ENCODE peak calls at places on chromosomes 3 and 15, in five cellular contexts. Z is RWPE1; V is lung microvascular endothelial cell; E is CD8-positive, alpha-beta T cell; K is cardiac muscle cell. Q is an unnamed sample.

GRCh38 chr3:131892331-131892730 is 142.5 kb downstream of the CPNE4 start:
- DNase-seq in Z (no peak), V (no peak), E (no peak), K (peak), Q (no peak)

GRCh38 chr15:100020614-100021013 is 287.4 kb upstream of the LYSMD4 start:
- DNase-seq in Z (no peak), V (no peak), E (no peak), K (no peak), Q (no peak)

GRCh38 chr15:61122624-61123375 is 106.3 kb downstream of the RORA start:
- DNase-seq in Z (no peak), V (no peak), E (no peak), K (no peak), Q (no peak)

GRCh38 chr15:69190091-69190490 is 29.7 kb downstream of the GLCE start:
- DNase-seq in Z (no peak), V (no peak), E (no peak), K (no peak), Q (no peak)

GRCh38 chr15:46703352-46703861 is 1013.9 kb upstream of the SEMA6D start:
- DNase-seq in Z (no peak), V (no peak), E (no peak), K (no peak), Q (no peak)

GRCh38 chr15:36483409-36483808 is 96.0 kb upstream of the CDIN1 start:
- DNase-seq in Z (no peak), V (no peak), E (no peak), K (no peak), Q (no peak)

GRCh38 chr3:113897373-113897777 is 50.4 kb upstream of the ZDHHC23 start:
- DNase-seq in Z (peak), V (no peak), E (no peak), K (no peak), Q (no peak)

GRCh38 chr3:184375747-184376495 is 2.1 kb downstream of the THPO start:
- DNase-seq in Z (no peak), V (no peak), E (no peak), K (no peak), Q (no peak)

GRCh38 chr15:75172168-75172841 is 29.4 kb upstream of the C15orf39 start:
- DNase-seq in Z (no peak), V (no peak), E (no peak), K (no peak), Q (no peak)

GRCh38 chr15:101068523-101068960 is 149.4 kb downstream of the LRRK1 start:
- DNase-seq in Z (no peak), V (no peak), E (no peak), K (no peak), Q (no peak)

GRCh38 chr3:157532529-157533297 is 29.5 kb upstream of the VEPH1 start:
- DNase-seq in Z (peak), V (peak), E (no peak), K (peak), Q (no peak)

GRCh38 chr3:36124118-36124796 is 256.0 kb upstream of the STAC start:
- DNase-seq in Z (peak), V (peak), E (no peak), K (peak), Q (peak)

GRCh38 chr3:28042707-28043106 is 198.7 kb upstream of the CMC1 start:
- DNase-seq in Z (no peak), V (no peak), E (no peak), K (no peak), Q (no peak)

GRCh38 chr15:57217716-57218598 is 158.3 kb upstream of the CGNL1 start:
- DNase-seq in Z (no peak), V (no peak), E (no peak), K (peak), Q (no peak)

GRCh38 chr3:182793663-182794454 is 555 bp downstream of the ATP11B start:
- DNase-seq in Z (peak), V (peak), E (peak), K (peak), Q (no peak)

GRCh38 chr15:73326157-73326556 is 42.6 kb downstream of the HCN4 start:
- DNase-seq in Z (no peak), V (no peak), E (no peak), K (no peak), Q (no peak)

GRCh38 chr15:76393614-76394013 is 57.0 kb downstream of the ISL2 start:
- DNase-seq in Z (no peak), V (peak), E (no peak), K (peak), Q (no peak)

GRCh38 chr3:32865364-32865763 is 47.6 kb downstream of the TRIM71 start:
- DNase-seq in Z (peak), V (no peak), E (no peak), K (peak), Q (no peak)

GRCh38 chr3:99413504-99413903 is 224.9 kb upstream of the COL8A1 start:
- DNase-seq in Z (peak), V (peak), E (no peak), K (peak), Q (no peak)

GRCh38 chr3:46371802-46372340 is 1.1 kb downstream of the CCR5 start:
- DNase-seq in Z (no peak), V (no peak), E (no peak), K (no peak), Q (no peak)

GRCh38 chr15:60370105-60370803 is 27.5 kb downstream of the ANXA2 start:
- DNase-seq in Z (peak), V (peak), E (no peak), K (peak), Q (peak)

GRCh38 chr15:23835944-23836343 is 148.8 kb upstream of the NDN start:
- DNase-seq in Z (no peak), V (no peak), E (no peak), K (no peak), Q (no peak)

GRCh38 chr3:197028711-197029510 is 706 bp downstream of the MELTF start:
- DNase-seq in Z (no peak), V (no peak), E (no peak), K (peak), Q (no peak)

GRCh38 chr15:99425666-99426301 is 140.0 kb upstream of the MEF2A start:
- DNase-seq in Z (no peak), V (peak), E (no peak), K (peak), Q (no peak)

GRCh38 chr3:104604326-104605010 is 762.2 kb upstream of the ALCAM start:
- DNase-seq in Z (peak), V (peak), E (no peak), K (peak), Q (no peak)

GRCh38 chr3:151841801-151842200 is 27.9 kb downstream of the AADAC start:
- DNase-seq in Z (no peak), V (peak), E (no peak), K (no peak), Q (no peak)

GRCh38 chr3:31890742-31891469 is 90.2 kb downstream of the OSBPL10 start:
- DNase-seq in Z (peak), V (no peak), E (no peak), K (no peak), Q (no peak)

GRCh38 chr3:112860898-112861297 is 14.2 kb upstream of the CD200R1L start:
- DNase-seq in Z (no peak), V (no peak), E (no peak), K (no peak), Q (no peak)

GRCh38 chr15:49242820-49243219 is 72.8 kb downstream of the GALK2 start:
- DNase-seq in Z (no peak), V (peak), E (no peak), K (peak), Q (no peak)

GRCh38 chr15:29046281-29046810 is 160.6 kb downstream of the APBA2 start:
- DNase-seq in Z (no peak), V (no peak), E (no peak), K (no peak), Q (no peak)

GRCh38 chr3:188605231-188605630 is 451.3 kb downstream of the LPP start:
- DNase-seq in Z (no peak), V (no peak), E (no peak), K (no peak), Q (no peak)

GRCh38 chr15:70879386-70879785 is 12.8 kb downstream of the THAP10 start:
- DNase-seq in Z (no peak), V (peak), E (no peak), K (peak), Q (no peak)

GRCh38 chr15:25242957-25243799 is 195.6 kb downstream of the UBE3A start:
- DNase-seq in Z (no peak), V (no peak), E (no peak), K (no peak), Q (no peak)

GRCh38 chr3:193975072-193975535 is 160.8 kb upstream of the HES1 start:
- DNase-seq in Z (no peak), V (peak), E (no peak), K (no peak), Q (no peak)

GRCh38 chr3:149783576-149783975 is 8.8 kb downstream of the ANKUB1 start:
- DNase-seq in Z (peak), V (peak), E (no peak), K (peak), Q (no peak)

GRCh38 chr3:165642761-165643432 is 194.3 kb downstream of the BCHE start:
- DNase-seq in Z (peak), V (peak), E (no peak), K (peak), Q (no peak)

GRCh38 chr3:147409143-147410121 is at the start of gene ZIC1:
- DNase-seq in Z (no peak), V (no peak), E (no peak), K (no peak), Q (no peak)

GRCh38 chr15:57060799-57061198 is 142.4 kb downstream of the TCF12 start:
- DNase-seq in Z (peak), V (peak), E (no peak), K (peak), Q (no peak)

GRCh38 chr15:66477011-66477410 is 20.6 kb downstream of the SNAPC5 start:
- DNase-seq in Z (no peak), V (no peak), E (no peak), K (no peak), Q (no peak)

Q was measured in CMK.